ENCODE peak calls at places on chromosomes 2 and 18, in eight cellular contexts. One of them, this sample, is unnamed.
A peak's percentile ranks its signal among the peaks of the same experiment; 100 is the strongest.

GRCh38 chr18:63994783-63995399 is 25.0 kb downstream of the SERPINB8 start:
- DNase-seq in NCI-H1092 treated with DMSO at 0.1 percent for 48 hours: peak; percentile 57
- DNase-seq in T-helper 9 cell: peak; percentile 31
- DNase-seq in NCI-H460: peak; percentile 12
- DNase-seq in stimulated activated CD4-positive, alpha-beta T cell treated with anti-CD3 and anti-CD28 coated beads, TNF-alpha, amount 100 ng/mL, for 48 hours: peak; percentile 31
- DNase-seq in HL-60: peak; percentile 75
- DNase-seq in central memory CD8-positive, alpha-beta T cell: peak; percentile 33
- DNase-seq in GM10248: peak; percentile 63
- DNase-seq in this sample: no peak

GRCh38 chr2:54560146-54560881 is 104.2 kb downstream of the SPTBN1 start:
- DNase-seq in NCI-H460: peak; percentile 55
- DNase-seq in NCI-H1092 treated with DMSO at 0.1 percent for 48 hours: no peak
- DNase-seq in GM10248: peak; percentile 68
- DNase-seq in central memory CD8-positive, alpha-beta T cell: no peak
- DNase-seq in T-helper 9 cell: peak; percentile 8
- DNase-seq in HL-60: peak; percentile 70
- DNase-seq in stimulated activated CD4-positive, alpha-beta T cell treated with anti-CD3 and anti-CD28 coated beads, TNF-alpha, amount 100 ng/mL, for 48 hours: no peak
- DNase-seq in this sample: no peak

GRCh38 chr2:67670704-67671300 is 273.7 kb downstream of the ETAA1 start:
- DNase-seq in NCI-H460: no peak
- DNase-seq in T-helper 9 cell: no peak
- DNase-seq in NCI-H1092 treated with DMSO at 0.1 percent for 48 hours: no peak
- DNase-seq in central memory CD8-positive, alpha-beta T cell: no peak
- DNase-seq in stimulated activated CD4-positive, alpha-beta T cell treated with anti-CD3 and anti-CD28 coated beads, TNF-alpha, amount 100 ng/mL, for 48 hours: no peak
- DNase-seq in HL-60: no peak
- DNase-seq in GM10248: no peak
- DNase-seq in this sample: no peak

GRCh38 chr2:221570321-221571107 is 1.6 kb downstream of the EPHA4 start:
- DNase-seq in GM10248: peak; percentile 18
- DNase-seq in central memory CD8-positive, alpha-beta T cell: peak; percentile 23
- DNase-seq in NCI-H1092 treated with DMSO at 0.1 percent for 48 hours: peak; percentile 33
- DNase-seq in stimulated activated CD4-positive, alpha-beta T cell treated with anti-CD3 and anti-CD28 coated beads, TNF-alpha, amount 100 ng/mL, for 48 hours: no peak
- DNase-seq in HL-60: no peak
- DNase-seq in NCI-H460: no peak
- DNase-seq in T-helper 9 cell: peak; percentile 8
- DNase-seq in this sample: no peak

GRCh38 chr2:74077636-74078035 is 70.1 kb downstream of the BOLA3 start:
- DNase-seq in central memory CD8-positive, alpha-beta T cell: no peak
- DNase-seq in T-helper 9 cell: no peak
- DNase-seq in NCI-H460: no peak
- DNase-seq in GM10248: no peak
- DNase-seq in stimulated activated CD4-positive, alpha-beta T cell treated with anti-CD3 and anti-CD28 coated beads, TNF-alpha, amount 100 ng/mL, for 48 hours: no peak
- DNase-seq in HL-60: no peak
- DNase-seq in NCI-H1092 treated with DMSO at 0.1 percent for 48 hours: no peak
- DNase-seq in this sample: no peak

GRCh38 chr2:189574793-189575475 is 5.7 kb downstream of the SLC40A1 start:
- DNase-seq in NCI-H460: no peak
- DNase-seq in GM10248: no peak
- DNase-seq in central memory CD8-positive, alpha-beta T cell: no peak
- DNase-seq in stimulated activated CD4-positive, alpha-beta T cell treated with anti-CD3 and anti-CD28 coated beads, TNF-alpha, amount 100 ng/mL, for 48 hours: no peak
- DNase-seq in HL-60: no peak
- DNase-seq in NCI-H1092 treated with DMSO at 0.1 percent for 48 hours: no peak
- DNase-seq in T-helper 9 cell: no peak
- DNase-seq in this sample: no peak

GRCh38 chr2:168518555-168519066 is 62.5 kb downstream of the CERS6 start:
- DNase-seq in central memory CD8-positive, alpha-beta T cell: no peak
- DNase-seq in NCI-H1092 treated with DMSO at 0.1 percent for 48 hours: no peak
- DNase-seq in stimulated activated CD4-positive, alpha-beta T cell treated with anti-CD3 and anti-CD28 coated beads, TNF-alpha, amount 100 ng/mL, for 48 hours: no peak
- DNase-seq in HL-60: no peak
- DNase-seq in NCI-H460: no peak
- DNase-seq in GM10248: no peak
- DNase-seq in T-helper 9 cell: no peak
- DNase-seq in this sample: no peak

GRCh38 chr2:72143441-72144356 is 4.0 kb downstream of the CYP26B1 start:
- DNase-seq in central memory CD8-positive, alpha-beta T cell: no peak
- DNase-seq in T-helper 9 cell: no peak
- DNase-seq in GM10248: peak; percentile 15
- DNase-seq in NCI-H1092 treated with DMSO at 0.1 percent for 48 hours: no peak
- DNase-seq in NCI-H460: no peak
- DNase-seq in HL-60: no peak
- DNase-seq in stimulated activated CD4-positive, alpha-beta T cell treated with anti-CD3 and anti-CD28 coated beads, TNF-alpha, amount 100 ng/mL, for 48 hours: no peak
- DNase-seq in this sample: no peak

GRCh38 chr2:27566628-27567027 is 16.2 kb upstream of the ZNF512 start:
- DNase-seq in HL-60: no peak
- DNase-seq in T-helper 9 cell: no peak
- DNase-seq in stimulated activated CD4-positive, alpha-beta T cell treated with anti-CD3 and anti-CD28 coated beads, TNF-alpha, amount 100 ng/mL, for 48 hours: no peak
- DNase-seq in central memory CD8-positive, alpha-beta T cell: no peak
- DNase-seq in NCI-H1092 treated with DMSO at 0.1 percent for 48 hours: no peak
- DNase-seq in NCI-H460: no peak
- DNase-seq in GM10248: no peak
- DNase-seq in this sample: no peak

GRCh38 chr2:113858764-113859163 is 31.1 kb upstream of the ACTR3 start:
- DNase-seq in GM10248: no peak
- DNase-seq in NCI-H460: peak; percentile 81
- DNase-seq in NCI-H1092 treated with DMSO at 0.1 percent for 48 hours: no peak
- DNase-seq in HL-60: no peak
- DNase-seq in stimulated activated CD4-positive, alpha-beta T cell treated with anti-CD3 and anti-CD28 coated beads, TNF-alpha, amount 100 ng/mL, for 48 hours: no peak
- DNase-seq in central memory CD8-positive, alpha-beta T cell: no peak
- DNase-seq in T-helper 9 cell: no peak
- DNase-seq in this sample: no peak

GRCh38 chr18:59267511-59268126 is 5.6 kb downstream of the RAX start:
- DNase-seq in HL-60: no peak
- DNase-seq in NCI-H460: no peak
- DNase-seq in central memory CD8-positive, alpha-beta T cell: no peak
- DNase-seq in GM10248: peak; percentile 23
- DNase-seq in T-helper 9 cell: no peak
- DNase-seq in NCI-H1092 treated with DMSO at 0.1 percent for 48 hours: peak; percentile 56
- DNase-seq in stimulated activated CD4-positive, alpha-beta T cell treated with anti-CD3 and anti-CD28 coated beads, TNF-alpha, amount 100 ng/mL, for 48 hours: no peak
- DNase-seq in this sample: no peak

GRCh38 chr18:31497711-31498449 is at the start of gene DSG2:
- DNase-seq in central memory CD8-positive, alpha-beta T cell: no peak
- DNase-seq in T-helper 9 cell: no peak
- DNase-seq in NCI-H460: no peak
- DNase-seq in NCI-H1092 treated with DMSO at 0.1 percent for 48 hours: no peak
- DNase-seq in GM10248: peak; percentile 86
- DNase-seq in stimulated activated CD4-positive, alpha-beta T cell treated with anti-CD3 and anti-CD28 coated beads, TNF-alpha, amount 100 ng/mL, for 48 hours: peak; percentile 10
- DNase-seq in HL-60: peak; percentile 42
- DNase-seq in this sample: no peak

GRCh38 chr2:106054880-106055655 is 139.0 kb downstream of the UXS1 start:
- DNase-seq in NCI-H460: no peak
- DNase-seq in central memory CD8-positive, alpha-beta T cell: no peak
- DNase-seq in stimulated activated CD4-positive, alpha-beta T cell treated with anti-CD3 and anti-CD28 coated beads, TNF-alpha, amount 100 ng/mL, for 48 hours: no peak
- DNase-seq in T-helper 9 cell: no peak
- DNase-seq in NCI-H1092 treated with DMSO at 0.1 percent for 48 hours: no peak
- DNase-seq in GM10248: no peak
- DNase-seq in HL-60: no peak
- DNase-seq in this sample: no peak